ENCODE peak calls at places on chromosome 13, in four cellular contexts. C is right lobe of liver, X is neural crest cell, L is astrocyte of the spinal cord. I is an unnamed sample.

GRCh38 chr13:30696278-30697176 is 38.8 kb upstream of the ALOX5AP start:
- DNase-seq in C (no peak), X (no peak), L (peak; percentile 67), I (peak; percentile 44)

GRCh38 chr13:23447927-23448326 is 14.4 kb upstream of the SACS start:
- DNase-seq in C (no peak), X (no peak), L (no peak), I (no peak)

GRCh38 chr13:80047406-80047805 is 293.5 kb downstream of the SPRY2 start:
- DNase-seq in C (no peak), X (no peak), L (peak; percentile 90), I (no peak)

GRCh38 chr13:29884671-29885424 is 34.4 kb upstream of the UBL3 start:
- DNase-seq in C (no peak), X (peak; percentile 29), L (peak; percentile 53), I (peak; percentile 11)

GRCh38 chr13:60701919-60702318 is 304.9 kb downstream of the TDRD3 start:
- DNase-seq in C (no peak), X (no peak), L (no peak), I (no peak)

GRCh38 chr13:50989476-50989875 is 79.9 kb downstream of the RNASEH2B start:
- DNase-seq in C (no peak), X (no peak), L (peak; percentile 33), I (no peak)

GRCh38 chr13:49690133-49690989 is 925 bp downstream of the EBPL start:
- DNase-seq in C (peak; percentile 82), X (no peak), L (peak; percentile 61), I (no peak)

GRCh38 chr13:99178636-99179035 is 22.0 kb upstream of the UBAC2 start:
- DNase-seq in C (no peak), X (no peak), L (no peak), I (peak; percentile 72)

GRCh38 chr13:68176486-68176885 is 946.4 kb upstream of the PCDH9 start:
- DNase-seq in C (no peak), X (no peak), L (peak; percentile 94), I (no peak)

GRCh38 chr13:60733933-60734332 is 336.9 kb downstream of the TDRD3 start:
- DNase-seq in C (no peak), X (no peak), L (no peak), I (no peak)

GRCh38 chr13:28750187-28751045 is 31.6 kb upstream of the SLC46A3 start:
- DNase-seq in C (no peak), X (no peak), L (no peak), I (no peak)

GRCh38 chr13:113184568-113185440 is 23.7 kb downstream of the PCID2 start:
- DNase-seq in C (no peak), X (no peak), L (no peak), I (no peak)

GRCh38 chr13:99985886-99986527 is 4.4 kb downstream of the ZIC2 start:
- DNase-seq in C (no peak), X (no peak), L (peak; percentile 43), I (no peak)

GRCh38 chr13:113325779-113326178 is 28.7 kb downstream of the LAMP1 start:
- DNase-seq in C (no peak), X (no peak), L (no peak), I (no peak)

GRCh38 chr13:113968463-113969310 is 5.2 kb downstream of the C13orf46 start:
- DNase-seq in C (peak; percentile 41), X (no peak), L (no peak), I (no peak)

GRCh38 chr13:39970177-39970846 is 314.9 kb downstream of the COG6 start:
- DNase-seq in C (no peak), X (no peak), L (no peak), I (peak; percentile 24)

GRCh38 chr13:46317120-46317519 is 69.9 kb downstream of the RUBCNL start:
- DNase-seq in C (no peak), X (no peak), L (peak; percentile 24), I (no peak)
- TF ChIP-seq CTCF in C (peak; percentile 4), X (no peak), L (peak; percentile 17), I (no peak)

DNA sequence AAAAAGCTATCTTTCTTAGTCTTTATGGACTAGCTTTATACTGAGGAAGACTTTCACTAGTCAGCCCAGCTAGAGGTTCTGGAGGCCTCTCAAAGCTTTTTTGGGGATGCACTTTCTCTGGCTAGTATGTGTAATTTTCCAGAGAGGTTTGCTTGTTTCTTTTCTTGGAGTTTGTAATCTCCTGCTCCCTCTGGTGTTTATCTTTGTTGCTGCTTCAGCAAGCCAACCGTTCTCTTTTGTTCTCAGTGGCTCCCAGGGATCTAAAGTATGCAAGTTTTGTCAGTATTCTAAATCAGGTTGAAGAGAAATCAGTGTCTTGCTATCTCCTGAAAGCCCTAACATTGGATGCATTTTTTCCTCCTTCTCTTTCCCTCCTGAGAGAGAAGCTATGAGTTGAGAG is 121.1 kb upstream of the MYO16 start:
- DNase-seq in C (no peak), X (no peak), L (peak; percentile 52), I (no peak)
- TF ChIP-seq CTCF in C (peak; percentile 54), X (peak; percentile 65), L (peak; percentile 73), I (peak; percentile 13)

GRCh38 chr13:27283906-27284523 is 13.4 kb downstream of the RASL11A start:
- DNase-seq in C (no peak), X (no peak), L (no peak), I (peak; percentile 51)
- TF ChIP-seq CTCF in C (peak; percentile 32), X (no peak), L (peak; percentile 54), I (peak; percentile 44)

GRCh38 chr13:59677966-59678814 is 485.5 kb downstream of the DIAPH3 start:
- DNase-seq in C (no peak), X (no peak), L (peak; percentile 71), I (peak; percentile 59)
- TF ChIP-seq CTCF in C (peak; percentile 66), X (peak; percentile 89), L (peak; percentile 88), I (peak; percentile 76)

DNA sequence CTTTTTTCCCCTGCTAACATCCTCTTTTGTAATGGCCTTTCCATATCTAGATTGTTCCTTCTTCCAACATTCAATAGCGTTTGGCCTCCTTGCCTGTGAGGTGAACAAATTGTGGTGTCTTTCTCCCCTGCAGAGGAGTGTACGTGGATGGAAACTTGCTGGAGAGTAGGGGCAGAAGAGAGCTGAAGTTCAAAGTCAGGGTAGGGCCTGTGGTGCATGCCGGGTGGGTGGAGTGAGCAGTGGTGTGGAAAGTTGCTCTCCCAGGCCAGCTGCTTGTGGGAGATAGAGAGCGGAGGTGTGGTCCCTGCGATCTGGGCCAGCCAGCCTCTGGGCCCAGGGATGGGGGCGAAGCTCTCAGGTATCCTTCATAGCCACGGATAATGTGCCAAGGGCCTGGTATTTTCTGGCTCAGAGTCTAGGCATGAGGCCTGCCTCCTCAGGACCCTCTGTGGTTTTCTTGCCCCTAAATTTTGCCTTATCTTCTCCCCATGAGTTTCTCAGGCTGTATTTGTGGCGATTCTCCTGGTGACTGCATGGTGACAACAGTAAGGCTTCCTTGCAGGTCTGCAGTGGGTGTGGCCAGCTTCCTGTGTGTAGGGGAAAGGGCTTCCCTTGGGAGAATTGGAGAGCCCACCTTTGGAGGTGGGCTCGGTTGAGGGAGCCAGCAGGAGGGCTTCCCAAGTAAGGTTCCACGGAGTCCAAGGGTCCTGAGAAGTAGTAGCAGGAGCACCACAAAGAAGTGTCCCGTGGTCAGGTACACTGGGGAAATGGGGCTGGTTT is 6.7 kb downstream of the RGCC start:
- DNase-seq in C (no peak), X (no peak), L (no peak), I (peak; percentile 27)
- TF ChIP-seq CTCF in C (no peak), X (no peak), L (no peak), I (no peak)

GRCh38 chr13:45267215-45267614 is 66.4 kb upstream of the KCTD4 start:
- DNase-seq in C (no peak), X (no peak), L (no peak), I (no peak)

DNA sequence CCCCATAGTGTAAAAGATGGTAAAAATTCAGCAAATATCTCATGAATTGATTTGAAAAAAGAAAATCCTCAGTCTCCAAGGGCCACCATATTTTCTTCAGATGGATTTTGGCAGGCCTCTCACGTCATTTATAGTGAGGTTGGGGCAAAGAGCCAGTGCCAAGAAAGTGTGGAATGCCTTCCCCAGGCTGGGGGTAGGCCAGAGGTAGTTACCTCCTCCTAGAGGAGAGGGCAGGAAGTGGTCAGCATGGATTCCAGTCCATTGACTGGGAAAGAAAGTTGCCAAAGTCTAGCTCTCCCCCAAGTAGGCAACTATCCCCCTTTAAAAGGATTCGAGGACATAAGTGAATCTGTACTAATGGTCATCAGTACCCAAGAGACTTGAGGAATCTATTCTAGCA is 68.4 kb upstream of the KCTD4 start:
- DNase-seq in C (no peak), X (no peak), L (peak; percentile 44), I (no peak)
- TF ChIP-seq CTCF in C (no peak), X (no peak), L (no peak), I (no peak)